ENCODE peak calls at places on chromosomes 7 and 10, in four cellular contexts. Y, M, N and R are unnamed samples.

GRCh38 chr7:152330827-152331226 is 105.0 kb downstream of the KMT2C start:
- DNase-seq in Y (no peak), N (no peak), M (no peak), R (no peak)

GRCh38 chr7:25014735-25015134 is 34.8 kb upstream of the OSBPL3 start:
- DNase-seq in M (no peak), Y (peak), N (peak), R (peak)

GRCh38 chr7:22814261-22815208 is 8.1 kb downstream of the TOMM7 start:
- DNase-seq in M (no peak), N (no peak), Y (peak), R (peak)

GRCh38 chr7:106110885-106111670 is 1.0 kb downstream of the SYPL1 start:
- DNase-seq in M (no peak), N (peak), Y (peak), R (peak)

GRCh38 chr10:28677889-28678686 is 767 bp downstream of the BAMBI start:
- DNase-seq in Y (peak), M (peak), N (peak), R (peak)

GRCh38 chr7:140540142-140540777 is 61.0 kb upstream of the MKRN1 start:
- DNase-seq in N (no peak), Y (no peak), M (no peak), R (no peak)

GRCh38 chr7:151792671-151793070 is 84.2 kb downstream of the PRKAG2 start:
- DNase-seq in Y (no peak), M (peak), N (no peak), R (no peak)

GRCh38 chr7:28107960-28108359 is 72.6 kb downstream of the JAZF1 start:
- DNase-seq in M (no peak), N (no peak), Y (peak), R (no peak)

GRCh38 chr7:68547794-68548193 is 1050.5 kb upstream of the AUTS2 start:
- DNase-seq in N (peak), M (no peak), Y (no peak), R (no peak)

GRCh38 chr10:129934196-129934925 is 29.7 kb downstream of the EBF3 start:
- DNase-seq in Y (no peak), N (no peak), M (no peak), R (no peak)

GRCh38 chr7:55523366-55523765 is 48.9 kb downstream of the VOPP1 start:
- DNase-seq in N (no peak), M (no peak), Y (no peak), R (no peak)

GRCh38 chr10:43585981-43586738 is 11.7 kb upstream of the ZNF239 start:
- DNase-seq in M (no peak), Y (no peak), N (no peak), R (no peak)

GRCh38 chr10:130022501-130023299 is 58.6 kb upstream of the EBF3 start:
- DNase-seq in Y (no peak), N (peak), M (no peak), R (peak)

GRCh38 chr10:82932426-82932825 is 1057.4 kb downstream of the NRG3 start:
- DNase-seq in M (no peak), Y (no peak), N (no peak), R (peak)

GRCh38 chr7:21355406-21355874 is 72.4 kb upstream of the SP4 start:
- DNase-seq in M (no peak), Y (no peak), N (no peak), R (no peak)

GRCh38 chr7:5450549-5451327 is 27.1 kb upstream of the TNRC18 start:
- DNase-seq in N (peak), M (peak), Y (peak), R (peak)

GRCh38 chr7:17108049-17108584 is 190.3 kb upstream of the AHR start:
- DNase-seq in Y (no peak), N (no peak), M (no peak), R (no peak)

GRCh38 chr7:135486258-135486657 is 23.6 kb downstream of the CNOT4 start:
- DNase-seq in Y (no peak), M (no peak), N (no peak), R (peak)

GRCh38 chr10:77510294-77510693 is 127.3 kb downstream of the KCNMA1 start:
- DNase-seq in Y (no peak), N (no peak), M (no peak), R (no peak)

GRCh38 chr10:77513220-77513619 is 124.4 kb downstream of the KCNMA1 start:
- DNase-seq in Y (no peak), M (no peak), N (no peak), R (no peak)

GRCh38 chr10:77512219-77512578 is 125.4 kb downstream of the KCNMA1 start:
- DNase-seq in M (no peak), Y (no peak), N (no peak), R (no peak)

GRCh38 chr10:77510695-77511094 is 126.9 kb downstream of the KCNMA1 start:
- DNase-seq in M (no peak), N (no peak), Y (no peak), R (no peak)

GRCh38 chr10:77511498-77512218 is 126.0 kb downstream of the KCNMA1 start:
- DNase-seq in M (no peak), N (no peak), Y (no peak), R (no peak)
- H3K4me3 ChIP-seq in M (no peak), N (no peak), Y (no peak), R (no peak)

DNA sequence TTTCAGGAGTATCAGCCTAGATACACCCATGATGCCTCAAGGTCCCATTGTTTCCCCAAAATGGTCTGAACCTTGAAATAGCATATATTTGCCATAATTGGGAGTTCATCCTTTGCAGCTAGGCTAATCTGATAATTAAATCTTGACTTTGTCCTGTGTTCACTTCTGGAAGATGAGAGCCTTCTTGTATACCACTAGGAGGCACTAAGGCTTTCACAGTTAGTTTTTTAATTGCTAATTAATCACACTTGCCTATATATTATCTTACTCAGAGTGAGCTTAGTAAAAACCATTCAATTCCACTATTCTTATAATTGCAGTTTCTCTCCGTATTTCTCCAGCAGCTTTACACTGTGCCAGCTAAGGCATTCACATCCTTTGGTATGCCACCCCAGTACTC is 48.7 kb upstream of the MAGI2 start:
- DNase-seq in Y (peak), M (no peak), N (no peak), R (no peak)
- TF ChIP-seq CTCF in Y (peak), M (no peak), N (peak), R (no peak)

GRCh38 chr7:29794959-29795629 is 11.2 kb upstream of the WIPF3 start:
- DNase-seq in N (peak), Y (no peak), M (no peak), R (no peak)
- H3K4me3 ChIP-seq in N (no peak), Y (no peak), M (no peak), R (no peak)

DNA sequence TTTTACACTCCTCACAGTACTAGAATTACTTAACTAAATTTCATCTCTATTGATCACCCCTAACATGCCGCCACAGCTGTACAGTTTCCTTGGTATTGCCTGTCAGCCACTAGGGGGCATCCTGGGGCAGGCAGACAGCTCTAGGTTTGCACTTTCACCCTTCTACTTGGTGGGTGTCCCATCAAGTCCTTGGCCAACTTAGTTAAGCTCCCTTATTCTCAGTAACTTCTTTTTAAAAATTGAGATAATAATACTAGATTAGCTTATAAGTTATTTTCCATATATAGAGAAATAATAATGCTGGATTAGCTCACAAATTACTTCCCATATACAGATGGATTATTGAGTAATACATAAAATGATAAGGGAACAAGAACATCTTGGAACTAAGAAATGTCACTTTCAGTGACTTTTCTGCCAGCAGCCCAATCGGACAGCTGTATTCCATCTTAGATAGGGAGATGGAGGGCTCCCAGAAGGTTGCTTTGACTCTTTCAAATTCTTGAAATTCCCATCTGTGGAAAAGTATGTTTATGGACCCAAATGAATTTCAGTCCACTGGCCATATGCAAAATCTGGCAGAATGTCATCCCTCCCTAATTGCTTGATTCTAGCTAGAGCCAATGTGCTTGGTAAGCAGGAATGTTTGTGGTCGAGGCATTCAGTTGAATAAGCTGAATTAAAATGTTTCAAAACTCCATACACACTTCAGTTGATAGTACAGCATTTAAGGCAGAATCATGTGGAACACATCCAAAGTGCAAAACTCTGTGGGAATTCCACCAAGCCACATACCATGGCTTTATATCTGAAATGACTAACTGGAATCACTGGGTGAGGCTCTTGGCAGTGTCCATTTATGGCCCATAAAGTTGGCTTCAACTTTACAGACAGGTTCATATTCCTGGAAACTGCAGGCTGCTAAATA is 309.7 kb downstream of the CSTF2T start:
- DNase-seq in M (peak), Y (peak), N (peak), R (peak)
- TF ChIP-seq CTCF in M (no peak), Y (peak), N (peak), R (peak)

DNA sequence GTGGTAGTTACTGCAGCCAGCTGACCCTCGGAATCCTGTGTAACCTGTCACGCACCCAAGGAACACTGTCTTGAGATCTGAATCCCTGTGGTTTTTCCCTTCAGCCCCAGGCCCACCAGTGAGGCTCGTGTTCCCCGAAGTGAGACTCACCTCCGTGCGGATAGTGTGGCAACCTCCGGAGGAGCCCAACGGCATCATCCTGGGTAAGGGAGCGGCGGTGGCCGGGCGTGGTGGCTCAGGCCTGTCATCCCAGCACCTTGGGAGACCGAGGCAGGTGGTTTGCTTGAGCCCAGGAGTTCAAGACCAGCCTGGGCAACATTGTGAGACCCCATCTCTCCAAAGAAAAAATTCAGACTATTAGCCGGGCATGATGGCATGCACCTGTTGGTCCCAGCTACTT is 549.9 kb upstream of the FOXK1 start:
- DNase-seq in Y (no peak), M (peak), N (no peak), R (no peak)
- H3K4me3 ChIP-seq in Y (no peak), M (no peak), N (no peak), R (no peak)

GRCh38 chr7:131753620-131754222 is 197.3 kb upstream of the PODXL start:
- DNase-seq in Y (peak), M (no peak), N (peak), R (no peak)
- TF ChIP-seq CTCF in Y (peak), M (no peak), N (peak), R (peak)